ENCODE peak calls at places on chromosome 17, in eight cellular contexts. C is IMR-90; R is pancreas; J is aorta; M is dorsolateral prefrontal cortex; W is thoracic aorta; I is iPS DF 6.9; P is CD8-positive, alpha-beta memory T cell. A is an unnamed sample.

GRCh38 chr17:35896011-35896587 is 15.9 kb upstream of the CCL5 start:
- DNase-seq in C (no peak), R (no peak), J (no peak), M (no peak), W (no peak), I (no peak), P (peak; percentile 64), A (peak; percentile 28)

GRCh38 chr17:42132941-42133340 is 10.3 kb downstream of the HSPB9 start:
- DNase-seq in C (peak; percentile 81), R (peak; percentile 66), J (peak; percentile 86), M (no peak), W (no peak), I (no peak), P (no peak), A (no peak)

GRCh38 chr17:5809056-5809455 is 224.7 kb upstream of the NLRP1 start:
- DNase-seq in C (no peak), R (no peak), J (no peak), M (no peak), W (no peak), I (no peak), P (no peak), A (no peak)

GRCh38 chr17:44219636-44220210 is at the start of gene UBTF:
- DNase-seq in C (peak; percentile 45), R (peak; percentile 77), J (peak; percentile 86), M (peak; percentile 44), W (no peak), I (no peak), P (peak; percentile 80), A (peak; percentile 69)

GRCh38 chr17:34177642-34178041 is 77.4 kb upstream of the CCL2 start:
- DNase-seq in C (peak; percentile 83), R (no peak), J (no peak), M (no peak), W (no peak), I (no peak), P (no peak), A (no peak)

GRCh38 chr17:64781394-64781793 is 119.3 kb upstream of the SMURF2 start:
- DNase-seq in C (no peak), R (no peak), J (peak; percentile 85), M (no peak), W (no peak), I (no peak), P (peak; percentile 42), A (peak; percentile 66)

GRCh38 chr17:38344127-38344745 is 480 bp upstream of the GPR179 start:
- DNase-seq in C (no peak), R (no peak), J (no peak), M (no peak), W (no peak), I (no peak), P (no peak), A (no peak)

GRCh38 chr17:28978565-28978964 is 27.2 kb upstream of the PHF12 start:
- DNase-seq in C (no peak), R (no peak), J (no peak), M (no peak), W (no peak), I (no peak), P (no peak), A (no peak)

GRCh38 chr17:18025596-18026407 is 13.2 kb downstream of the ATPAF2 start:
- DNase-seq in C (peak; percentile 59), R (no peak), J (no peak), M (no peak), W (no peak), I (no peak), P (no peak), A (no peak)

GRCh38 chr17:62680541-62681052 is 53.1 kb downstream of the MRC2 start:
- DNase-seq in C (no peak), R (no peak), J (peak; percentile 75), M (no peak), W (no peak), I (no peak), P (no peak), A (no peak)

GRCh38 chr17:78233678-78234077 is 2.2 kb downstream of the TMEM235 start:
- DNase-seq in C (no peak), R (no peak), J (no peak), M (no peak), W (no peak), I (no peak), P (no peak), A (no peak)

GRCh38 chr17:65287040-65287439 is 149.9 kb downstream of the RGS9 start:
- DNase-seq in C (peak; percentile 43), R (no peak), J (no peak), M (no peak), W (no peak), I (no peak), P (no peak), A (no peak)

GRCh38 chr17:63881935-63882601 is at the start of gene GH2:
- DNase-seq in C (peak; percentile 34), R (peak; percentile 27), J (no peak), M (no peak), W (no peak), I (no peak), P (peak; percentile 37), A (peak; percentile 64)

GRCh38 chr17:83196088-83196765 is 116.8 kb downstream of the METRNL start:
- DNase-seq in C (peak; percentile 30), R (no peak), J (peak; percentile 61), M (no peak), W (no peak), I (no peak), P (no peak), A (no peak)

GRCh38 chr17:27873746-27874145 is 19.4 kb downstream of the LYRM9 start:
- DNase-seq in C (no peak), R (no peak), J (no peak), M (no peak), W (no peak), I (no peak), P (no peak), A (no peak)

GRCh38 chr17:45081046-45081703 is 20.1 kb downstream of the NMT1 start:
- DNase-seq in C (no peak), R (no peak), J (no peak), M (no peak), W (no peak), I (no peak), P (no peak), A (no peak)

DNA sequence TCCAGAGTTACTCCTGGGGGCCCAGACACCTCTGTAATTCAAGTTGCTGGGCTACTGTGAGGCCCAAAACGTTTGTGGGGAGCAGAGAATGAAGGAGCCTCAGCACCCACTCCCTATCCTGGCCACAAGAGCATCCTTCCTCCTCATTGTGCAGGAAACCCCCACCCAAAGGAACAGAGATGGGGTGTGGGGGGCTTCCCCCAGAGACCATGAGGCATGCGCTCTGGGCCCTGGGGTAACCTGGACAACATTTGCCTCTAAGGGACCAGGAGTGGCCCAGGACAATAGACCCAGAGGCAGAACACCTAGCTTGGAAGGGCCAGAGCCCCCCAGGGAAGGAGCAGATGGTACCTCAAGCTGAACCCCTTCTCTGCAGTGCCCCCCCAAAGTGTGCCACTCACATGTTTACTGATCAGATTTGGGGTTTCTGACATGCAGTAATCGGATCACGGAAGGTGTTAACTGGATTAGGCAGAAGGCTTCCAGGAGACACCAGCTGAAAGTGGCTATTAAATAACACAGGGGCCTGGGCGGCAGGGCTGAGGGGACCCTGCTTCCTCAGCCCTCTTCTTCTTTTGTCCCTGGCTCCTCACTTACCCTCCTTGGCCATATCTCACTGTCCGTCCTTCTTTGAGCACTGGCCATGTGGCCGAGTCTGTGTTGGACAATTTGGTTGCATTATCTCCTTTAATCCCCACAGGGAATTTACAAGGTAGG is 50.8 kb downstream of the SDK2 start:
- DNase-seq in C (no peak), R (no peak), J (no peak), M (no peak), W (no peak), I (no peak), P (no peak), A (no peak)
- H3K4me3 ChIP-seq in C (no peak overlapping the region), R (no peak overlapping the region), J (no peak overlapping the region), M (no peak overlapping the region), W (no peak overlapping the region), I (no peak overlapping the region), P (no peak overlapping the region), A (no peak overlapping the region)

GRCh38 chr17:2656293-2656692 is 55.3 kb downstream of the CLUH start:
- DNase-seq in C (no peak), R (no peak), J (no peak), M (no peak), W (no peak), I (no peak), P (no peak), A (no peak)

GRCh38 chr17:2655526-2655925 is 56.0 kb downstream of the CLUH start:
- DNase-seq in C (no peak), R (no peak), J (no peak), M (no peak), W (no peak), I (no peak), P (peak; percentile 3), A (no peak)
- H3K27ac ChIP-seq in C (no peak overlapping the region), R (no peak overlapping the region), J (no peak overlapping the region), M (no peak overlapping the region), W (no peak overlapping the region), I (no peak overlapping the region), P (no peak overlapping the region), A (no peak overlapping the region)

DNA sequence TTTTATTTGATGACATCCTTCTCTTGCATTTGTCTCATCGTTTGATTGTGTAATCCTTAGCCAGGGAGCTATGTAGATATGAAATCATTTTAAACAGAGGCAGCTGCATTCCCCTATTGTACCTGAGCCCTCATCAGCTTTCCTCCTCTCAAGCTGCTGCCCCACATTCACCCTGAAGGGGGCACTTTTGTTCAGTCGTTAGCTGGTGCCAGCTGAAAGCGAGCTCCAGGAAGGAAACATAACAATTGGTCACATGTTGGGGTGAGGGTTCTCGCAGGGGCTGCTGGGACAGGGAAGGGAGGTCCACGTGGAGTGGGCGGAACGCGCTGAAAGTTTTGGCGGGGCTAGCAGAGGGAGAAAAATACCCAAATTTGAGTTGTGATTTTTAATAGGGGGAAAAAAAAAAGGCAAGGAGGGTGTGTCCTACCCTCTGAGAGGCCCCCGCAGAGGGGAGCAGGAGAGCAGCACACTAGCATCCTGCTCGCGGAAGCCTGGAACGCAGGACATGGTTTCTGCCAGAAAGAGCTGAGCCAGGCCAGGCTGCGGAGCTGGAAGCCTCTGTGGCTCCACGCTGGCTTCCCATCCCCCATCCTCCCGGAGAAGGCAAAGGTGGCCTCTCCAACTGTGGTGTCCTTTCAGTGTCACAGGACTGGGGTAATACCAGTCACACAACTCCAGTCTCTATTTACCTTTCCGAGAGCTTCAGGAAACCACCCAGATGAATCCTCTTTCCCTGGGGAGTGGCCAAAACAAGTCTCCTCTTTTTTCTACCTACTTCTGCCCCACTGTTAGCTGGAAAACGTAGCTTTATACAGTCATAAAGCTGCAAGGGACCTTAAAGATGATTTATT is 8.4 kb upstream of the MSL1 start:
- DNase-seq in C (peak; percentile 95), R (peak; percentile 90), J (peak; percentile 95), M (peak; percentile 94), W (peak; percentile 81), I (no peak), P (peak; percentile 90), A (peak; percentile 92)
- H3K4me3 ChIP-seq in C (peak overlapping the region; percentile 24), R (no peak overlapping the region), J (peak overlapping the region; percentile 4), M (peak overlapping the region; percentile 66), W (peak overlapping the region; percentile 62), I (no peak overlapping the region), P (peak overlapping the region; percentile 58), A (peak overlapping the region; percentile 47)

DNA sequence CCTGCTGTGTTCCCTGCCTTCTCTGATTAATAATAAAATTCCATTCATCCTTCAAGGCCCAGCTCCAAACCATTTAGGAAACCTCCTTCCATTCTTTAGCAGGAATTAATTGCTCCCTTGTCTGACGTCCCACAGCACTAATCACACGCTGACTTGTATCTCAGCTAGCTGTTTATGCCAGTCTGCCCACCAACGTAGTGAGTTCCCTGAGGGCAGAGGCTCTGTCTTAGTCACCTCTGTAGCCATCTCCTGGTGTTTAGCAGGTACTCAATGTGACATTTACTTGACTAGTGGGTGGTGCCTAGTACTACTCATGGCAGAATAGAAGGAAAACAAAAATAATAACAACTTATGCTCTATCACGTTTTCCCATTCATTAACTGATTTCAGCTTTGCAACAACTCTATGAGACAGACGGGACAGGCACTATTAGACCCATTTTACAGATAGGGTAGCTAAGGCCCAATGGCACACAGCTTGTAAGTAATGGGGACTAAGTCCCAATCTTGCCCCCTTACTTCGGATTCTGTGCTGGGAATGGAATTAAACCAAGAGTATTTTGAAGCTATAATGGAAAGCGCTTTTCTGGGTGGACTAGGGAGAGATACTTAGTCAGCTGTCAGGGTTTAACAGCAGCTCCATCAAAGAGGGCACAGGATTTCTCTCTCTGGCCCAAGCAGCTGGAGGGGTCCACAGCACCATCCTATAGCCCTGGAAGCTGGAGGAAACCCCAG is 931 bp upstream of the WIPF2 start:
- DNase-seq in C (no peak), R (no peak), J (no peak), M (no peak), W (no peak), I (no peak), P (no peak), A (no peak)
- H3K27ac ChIP-seq in C (peak overlapping the region; percentile 36), R (peak overlapping the region; percentile 80), J (no peak overlapping the region), M (peak overlapping the region; percentile 88), W (peak overlapping the region; percentile 81), I (no peak overlapping the region), P (peak overlapping the region; percentile 99), A (peak overlapping the region; percentile 96)